ENCODE peak calls at places on chromosomes 2 and 18, in seven cellular contexts. W is PC-3, A is thyroid gland, P is endodermal cell, K is left lung, Z is fibroblast of pulmonary artery, V is mammary epithelial cell. N is an unnamed sample.
A peak's percentile ranks its signal among the peaks of the same experiment; 100 is the strongest.

GRCh38 chr2:190488516-190489220 is 45.9 kb downstream of the NEMP2 start:
- DNase-seq in W (no peak), A (no peak), P (no peak), K (no peak), Z (no peak), V (no peak), N (no peak)

GRCh38 chr2:118661184-118661583 is 186.3 kb downstream of the EN1 start:
- DNase-seq in W (peak; percentile 38), A (no peak), P (peak; percentile 65), K (no peak), Z (no peak), V (no peak), N (no peak)

GRCh38 chr18:48581206-48581605 is 42.4 kb downstream of the CTIF start:
- DNase-seq in W (no peak), A (no peak), P (no peak), K (no peak), Z (no peak), V (no peak), N (no peak)

GRCh38 chr18:50586710-50587109 is 26.8 kb downstream of the MAPK4 start:
- DNase-seq in W (no peak), A (no peak), P (no peak), K (no peak), Z (no peak), V (no peak), N (no peak)

GRCh38 chr2:164711246-164712138 is 90.2 kb upstream of the GRB14 start:
- DNase-seq in W (peak; percentile 22), A (no peak), P (no peak), K (no peak), Z (no peak), V (no peak), N (no peak)

GRCh38 chr18:72700961-72701710 is 157.0 kb upstream of the CBLN2 start:
- DNase-seq in W (peak; percentile 63), A (no peak), P (no peak), K (no peak), Z (peak; percentile 28), V (peak; percentile 14), N (peak; percentile 53)

GRCh38 chr2:73893764-73894474 is 1.1 kb downstream of the ACTG2 start:
- DNase-seq in W (no peak), A (no peak), P (no peak), K (no peak), Z (no peak), V (no peak), N (no peak)

GRCh38 chr18:3250237-3251107 is 2.9 kb downstream of the MYL12A start:
- DNase-seq in W (peak; percentile 75), A (no peak), P (no peak), K (no peak), Z (peak; percentile 83), V (peak; percentile 63), N (peak; percentile 78)

GRCh38 chr18:43161528-43161927 is 46.0 kb upstream of the RIT2 start:
- DNase-seq in W (no peak), A (no peak), P (no peak), K (no peak), Z (peak; percentile 70), V (peak; percentile 58), N (no peak)

GRCh38 chr2:196409376-196409775 is 230.1 kb upstream of the CCDC150 start:
- DNase-seq in W (no peak), A (no peak), P (no peak), K (no peak), Z (no peak), V (no peak), N (no peak)

GRCh38 chr18:49247786-49248185 is 212.7 kb downstream of the DYM start:
- DNase-seq in W (peak; percentile 55), A (no peak), P (no peak), K (no peak), Z (peak; percentile 60), V (no peak), N (no peak)

GRCh38 chr18:9905401-9905922 is 8.4 kb upstream of the VAPA start:
- DNase-seq in W (peak; percentile 20), A (no peak), P (no peak), K (no peak), Z (peak; percentile 75), V (peak; percentile 84), N (peak; percentile 58)

GRCh38 chr2:45307147-45307546 is 297.9 kb upstream of the SIX2 start:
- DNase-seq in W (no peak), A (no peak), P (no peak), K (no peak), Z (no peak), V (no peak), N (no peak)

GRCh38 chr2:233365861-233366520 is 11.7 kb downstream of the DGKD start:
- DNase-seq in W (no peak), A (no peak), P (no peak), K (no peak), Z (no peak), V (no peak), N (no peak)

GRCh38 chr2:159551811-159552210 is 64.5 kb downstream of the BAZ2B start:
- DNase-seq in W (no peak), A (no peak), P (no peak), K (no peak), Z (no peak), V (peak; percentile 24), N (no peak)

GRCh38 chr2:153163055-153163454 is 315.5 kb downstream of the RPRM start:
- DNase-seq in W (peak; percentile 45), A (no peak), P (peak; percentile 71), K (no peak), Z (peak; percentile 6), V (peak; percentile 14), N (peak; percentile 56)

GRCh38 chr2:28619213-28620196 is 123.6 kb downstream of the PLB1 start:
- DNase-seq in W (peak; percentile 49), A (no peak), P (no peak), K (no peak), Z (no peak), V (no peak), N (no peak)

GRCh38 chr18:55018602-55019001 is 59.3 kb upstream of the CCDC68 start:
- DNase-seq in W (peak; percentile 82), A (no peak), P (no peak), K (no peak), Z (peak; percentile 83), V (no peak), N (peak; percentile 42)

GRCh38 chr2:119823734-119824334 is 64.1 kb downstream of the PTPN4 start:
- DNase-seq in W (peak; percentile 58), A (peak; percentile 32), P (peak; percentile 52), K (no peak), Z (peak; percentile 76), V (no peak), N (peak; percentile 53)

GRCh38 chr2:119821266-119821665 is 61.5 kb downstream of the PTPN4 start:
- DNase-seq in W (no peak), A (no peak), P (no peak), K (no peak), Z (no peak), V (no peak), N (no peak)

GRCh38 chr2:119827866-119828507 is 68.3 kb downstream of the PTPN4 start:
- DNase-seq in W (peak; percentile 63), A (no peak), P (no peak), K (no peak), Z (peak; percentile 24), V (no peak), N (no peak)

GRCh38 chr2:119826370-119826961 is 66.7 kb downstream of the PTPN4 start:
- DNase-seq in W (peak; percentile 67), A (peak; percentile 14), P (peak; percentile 71), K (no peak), Z (peak; percentile 62), V (no peak), N (peak; percentile 54)
- TF ChIP-seq CTCF in W (peak; percentile 88), A (peak; percentile 27), P (peak; percentile 83), K (peak; percentile 36), Z (peak; percentile 81), V (peak; percentile 72), N (peak; percentile 70)

DNA sequence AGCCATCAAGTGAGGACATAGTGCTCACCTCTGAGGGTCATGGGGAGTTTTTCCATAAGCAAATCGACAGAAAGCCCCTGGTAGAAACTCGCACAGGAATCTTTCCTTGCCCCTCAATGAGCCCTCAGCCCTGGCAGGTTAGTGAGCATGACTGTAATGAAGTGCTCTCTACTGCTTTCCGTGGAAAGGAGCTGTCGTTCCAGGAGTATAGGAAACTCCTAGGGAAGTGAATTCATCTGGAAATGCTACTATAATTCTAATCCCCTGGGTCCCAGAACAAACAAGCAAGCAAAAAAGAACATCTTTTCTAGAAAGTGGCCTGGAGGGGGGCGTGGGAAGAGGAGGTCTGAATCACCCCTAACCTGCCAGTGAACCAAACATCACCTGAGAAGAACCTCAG is 18.1 kb downstream of the BCL2L11 start:
- DNase-seq in W (no peak), A (no peak), P (no peak), K (no peak), Z (no peak), V (no peak), N (no peak)
- H3K4me3 ChIP-seq in W (no peak overlapping the region), A (no peak overlapping the region), P (no peak overlapping the region), K (no peak overlapping the region), Z (no peak overlapping the region), V (no peak overlapping the region), N (no peak overlapping the region)

DNA sequence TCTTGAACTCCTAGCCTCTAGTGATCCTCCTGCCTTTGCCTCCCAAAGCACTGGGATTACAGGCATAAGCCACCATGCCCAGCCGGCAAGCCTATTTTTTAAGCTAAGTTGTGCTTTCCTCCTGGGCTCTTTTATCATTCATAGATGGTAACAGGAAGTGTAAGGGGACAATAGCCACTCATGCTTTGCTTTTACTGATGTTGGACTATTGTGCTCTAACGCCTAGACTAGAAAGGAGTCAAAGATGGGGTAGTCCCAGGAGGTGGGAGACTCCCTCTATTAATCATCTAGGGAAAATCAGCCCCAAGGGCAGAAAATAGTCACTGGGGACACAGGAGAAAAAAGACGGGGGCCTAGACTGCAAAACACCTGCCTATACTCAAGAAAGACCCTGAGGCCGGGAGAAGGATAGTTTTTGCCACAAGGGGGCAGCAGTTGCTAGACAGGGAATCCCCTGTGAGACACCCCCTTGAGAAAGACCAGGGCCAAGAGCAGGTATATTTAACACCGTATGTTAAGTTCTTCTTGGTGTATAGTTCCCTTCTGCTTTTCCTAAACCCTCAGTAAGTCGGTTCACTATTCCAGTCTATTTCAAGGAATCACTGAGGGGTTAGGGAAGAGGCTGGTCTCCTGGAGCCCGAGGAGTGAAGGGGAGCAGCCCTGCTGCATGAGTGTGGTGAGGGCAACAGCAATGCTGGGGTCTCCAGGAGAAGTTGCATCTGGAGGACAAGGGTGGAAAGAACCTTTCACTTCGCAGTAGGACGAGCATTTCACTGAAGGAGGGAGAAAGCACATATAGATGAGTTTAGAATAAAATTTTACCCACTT is 2.1 kb upstream of the CXCR1 start:
- DNase-seq in W (peak; percentile 64), A (peak; percentile 53), P (peak; percentile 92), K (no peak), Z (peak; percentile 47), V (no peak), N (peak; percentile 53)
- TF ChIP-seq CTCF in W (peak; percentile 77), A (no peak), P (peak; percentile 92), K (peak; percentile 78), Z (peak; percentile 79), V (peak; percentile 59), N (peak; percentile 60)

DNA sequence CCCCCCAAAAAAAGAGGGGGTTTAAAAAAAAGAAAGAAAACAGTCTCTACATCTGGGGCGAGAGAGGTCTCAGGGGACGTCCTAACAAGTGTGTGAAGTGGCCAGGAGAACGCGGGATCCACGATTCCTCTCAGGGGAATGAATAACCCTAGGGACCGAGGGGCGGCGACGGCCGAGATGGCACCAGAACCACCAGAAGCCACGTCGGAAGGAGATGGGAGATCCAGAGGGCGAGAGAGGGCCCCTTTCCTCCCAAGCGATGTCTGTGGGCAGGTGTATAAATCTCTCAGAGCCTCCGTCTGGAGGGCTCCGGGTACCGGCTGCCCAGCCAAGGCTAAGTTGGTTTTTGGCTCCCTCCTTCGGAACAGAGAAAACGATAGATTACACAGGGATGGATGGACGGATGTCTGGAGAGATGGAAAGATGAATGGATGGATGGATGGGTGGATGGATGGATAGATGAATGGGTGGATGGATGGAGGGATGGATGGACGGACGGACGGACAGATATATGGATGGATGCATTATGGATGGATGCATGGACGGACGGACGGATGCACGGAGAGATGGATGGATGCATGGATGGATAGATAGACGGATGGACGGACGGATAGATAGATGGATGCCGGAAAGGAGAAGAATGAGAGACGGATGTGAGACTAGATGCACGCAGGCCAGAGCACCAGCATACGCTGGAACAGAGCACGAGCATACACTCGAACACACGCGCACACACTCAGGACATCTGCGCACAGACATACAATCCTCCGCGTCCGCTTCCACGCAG is 1.6 kb downstream of the EPHA4 start:
- DNase-seq in W (peak; percentile 39), A (peak; percentile 60), P (peak; percentile 75), K (no peak), Z (peak; percentile 28), V (peak; percentile 48), N (peak; percentile 55)
- H3K4me3 ChIP-seq in W (peak overlapping the region; percentile 96), A (no peak overlapping the region), P (peak overlapping the region; percentile 97), K (peak overlapping the region; percentile 60), Z (peak overlapping the region; percentile 65), V (peak overlapping the region; percentile 52), N (peak overlapping the region; percentile 88)

N was measured in epithelial cell of esophagus.